ENCODE peak calls at places on chromosomes 4 and X, in eight cellular contexts. J, B, W, M, G, Y, H and C are unnamed samples.

GRCh38 chrX:31931225-31931624 is 859.4 kb upstream of the FTHL17 start:
- DNase-seq in J (no peak), B (no peak), W (no peak), M (no peak), G (no peak), Y (no peak), H (no peak), C (no peak)

GRCh38 chr4:108644237-108644636 is 6.2 kb upstream of the OSTC start:
- DNase-seq in J (no peak), B (no peak), W (no peak), M (no peak), G (no peak), Y (no peak), H (no peak), C (no peak)

GRCh38 chr4:187387709-187388108 is 607.9 kb upstream of the ZFP42 start:
- DNase-seq in J (no peak), B (no peak), W (no peak), M (no peak), G (no peak), Y (no peak), H (no peak), C (no peak)

GRCh38 chr4:78610546-78611214 is 59.1 kb downstream of the ANXA3 start:
- DNase-seq in J (no peak), B (no peak), W (no peak), M (no peak), G (no peak), Y (no peak), H (no peak), C (no peak)

GRCh38 chr4:95640337-95640736 is 91.6 kb upstream of the UNC5C start:
- DNase-seq in J (no peak), B (no peak), W (no peak), M (no peak), G (no peak), Y (no peak), H (no peak), C (no peak)

GRCh38 chrX:47177079-47177478 is 16.6 kb upstream of the UBA1 start:
- DNase-seq in J (no peak), B (no peak), W (no peak), M (no peak), G (peak; percentile 12), Y (peak; percentile 6), H (peak; percentile 22), C (peak; percentile 48)

GRCh38 chr4:40719008-40719623 is 30.6 kb upstream of the NSUN7 start:
- DNase-seq in J (no peak), B (no peak), W (no peak), M (no peak), G (peak; percentile 46), Y (no peak), H (peak; percentile 59), C (no peak)

GRCh38 chr4:77327151-77327550 is 170.1 kb downstream of the CCNG2 start:
- DNase-seq in J (no peak), B (no peak), W (no peak), M (no peak), G (no peak), Y (no peak), H (no peak), C (no peak)

GRCh38 chr4:118736867-118737266 is 51.7 kb downstream of the METTL14 start:
- DNase-seq in J (no peak), B (no peak), W (no peak), M (no peak), G (no peak), Y (no peak), H (no peak), C (no peak)

DNA sequence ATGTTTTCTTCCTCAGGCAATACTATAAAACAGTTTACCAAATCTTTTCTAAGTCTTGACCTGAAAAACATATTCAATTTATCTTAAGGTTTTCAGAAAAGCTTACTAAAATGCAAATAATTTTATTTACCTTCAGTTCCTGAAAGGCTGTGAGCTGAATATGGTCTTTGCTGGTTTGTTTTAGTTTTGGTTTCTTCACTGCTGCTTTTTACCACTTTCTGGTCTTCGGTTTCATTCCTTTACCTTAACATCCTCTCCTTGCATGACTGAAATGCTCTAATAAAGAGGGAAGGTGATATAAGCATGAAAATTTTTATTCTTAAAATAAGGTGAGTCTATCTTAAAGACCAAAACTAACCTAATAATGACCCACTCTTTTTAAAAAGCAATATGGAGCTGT is 97.1 kb upstream of the NRK start:
- DNase-seq in J (no peak), B (no peak), W (no peak), M (no peak), G (no peak), Y (no peak), H (no peak), C (no peak)
- H3K4me3 ChIP-seq in J (no peak overlapping the region), B (no peak overlapping the region), W (no peak overlapping the region), M (no peak overlapping the region), G (no peak overlapping the region), Y (no peak overlapping the region), H (no peak overlapping the region), C (no peak overlapping the region)

GRCh38 chr4:74408639-74409038 is 36.3 kb upstream of the AREG start:
- DNase-seq in J (no peak), B (no peak), W (no peak), M (no peak), G (no peak), Y (no peak), H (no peak), C (no peak)

GRCh38 chr4:74397748-74398426 is 32.9 kb downstream of the EREG start:
- DNase-seq in J (no peak), B (no peak), W (no peak), M (no peak), G (no peak), Y (no peak), H (no peak), C (no peak)

GRCh38 chr4:74407891-74408290 is 37.0 kb upstream of the AREG start:
- DNase-seq in J (no peak), B (no peak), W (no peak), M (no peak), G (no peak), Y (no peak), H (no peak), C (no peak)

GRCh38 chr4:74400395-74400794 is 35.5 kb downstream of the EREG start:
- DNase-seq in J (no peak), B (no peak), W (no peak), M (no peak), G (no peak), Y (no peak), H (no peak), C (no peak)

DNA sequence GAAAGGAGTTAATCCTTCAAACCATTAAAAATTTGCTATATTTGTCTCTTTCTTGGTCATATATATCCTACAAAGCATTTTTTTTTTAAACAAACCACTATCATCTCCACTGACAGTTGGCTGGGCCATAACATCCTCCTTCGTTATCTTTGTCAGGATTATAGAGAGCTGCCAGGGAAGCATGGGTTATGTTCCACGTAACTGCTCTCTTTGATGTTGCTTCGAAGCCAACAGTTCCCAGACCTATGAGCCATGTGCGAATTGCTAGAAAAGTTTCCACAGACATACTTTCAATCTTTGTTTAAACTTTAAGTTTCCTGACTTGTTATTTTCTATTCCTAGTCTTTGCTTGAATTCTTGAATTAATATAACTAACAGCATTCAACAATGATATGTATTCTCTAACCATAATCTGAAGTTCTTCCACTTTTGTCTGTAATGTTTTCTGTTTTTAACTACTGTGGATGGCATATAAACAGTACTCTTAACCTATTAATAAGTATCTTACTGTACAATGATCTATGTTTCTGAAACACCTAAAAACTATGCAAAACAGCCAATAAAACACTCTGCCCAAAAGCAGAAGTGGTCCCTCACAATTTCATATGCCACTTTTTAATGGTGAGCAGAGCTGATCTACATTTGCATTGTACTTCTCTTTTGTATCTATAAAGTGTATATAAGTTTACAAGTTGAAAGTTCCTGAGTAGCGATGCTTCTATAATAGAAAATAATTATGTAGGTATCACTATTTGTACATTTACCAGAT is 37.9 kb downstream of the EREG start:
- DNase-seq in J (no peak), B (no peak), W (no peak), M (no peak), G (no peak), Y (no peak), H (no peak), C (no peak)
- TF ChIP-seq POLR2A in J (no peak), B (no peak), W (no peak), M (no peak), G (no peak), Y (no peak), H (no peak), C (no peak)

DNA sequence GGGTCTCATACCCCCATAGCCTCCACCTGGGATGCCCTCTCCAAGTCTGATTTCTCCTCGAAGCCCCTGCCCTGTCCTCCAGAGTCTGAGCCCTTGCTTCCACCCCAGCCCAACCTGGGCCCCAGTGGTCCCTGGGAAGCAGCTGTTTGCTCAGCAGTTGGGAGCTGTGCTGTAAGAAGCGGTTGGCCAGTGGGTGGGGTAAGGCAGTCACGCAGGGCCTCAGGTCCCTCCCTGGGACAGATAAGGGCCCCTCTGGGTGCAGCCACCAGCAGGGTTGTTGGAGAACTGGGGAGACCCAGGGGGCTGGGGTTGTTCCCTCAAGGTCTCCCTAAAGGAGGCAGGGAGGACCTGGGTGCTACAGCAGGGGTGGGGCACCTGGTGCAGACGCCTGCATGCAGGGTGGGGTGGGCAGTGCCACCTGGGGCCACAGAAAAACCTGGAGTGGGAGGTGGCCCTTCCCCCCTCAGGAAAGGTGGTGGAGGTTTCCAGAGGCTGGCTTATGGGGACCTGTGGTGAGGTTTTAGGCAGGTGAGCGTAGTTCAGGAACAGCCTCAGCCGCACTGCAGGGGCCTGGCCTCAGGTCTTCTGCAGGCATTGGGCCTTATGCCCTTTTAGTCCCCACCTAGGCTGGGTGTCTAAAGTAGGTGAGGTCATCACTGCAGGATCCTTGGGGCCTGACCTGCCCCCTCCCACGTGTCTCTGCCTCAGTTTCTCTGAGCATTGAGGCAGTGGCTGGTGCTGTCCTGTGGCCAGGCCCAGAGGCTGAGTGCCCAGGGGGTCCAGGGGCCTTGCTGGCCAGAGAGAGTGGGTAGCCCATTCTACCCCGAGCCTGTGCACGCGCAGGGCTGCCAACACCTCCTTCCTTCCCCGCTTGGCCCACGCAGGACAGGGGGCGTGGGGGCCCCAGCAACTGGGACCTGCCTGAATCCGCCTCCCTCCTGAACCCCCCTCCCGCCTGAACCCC is 3.1 kb upstream of the SLC26A1 start:
- DNase-seq in J (no peak), B (peak; percentile 54), W (no peak), M (no peak), G (no peak), Y (no peak), H (no peak), C (no peak)
- H3K4me3 ChIP-seq in J (no peak overlapping the region), B (no peak overlapping the region), W (no peak overlapping the region), M (no peak overlapping the region), G (no peak overlapping the region), Y (no peak overlapping the region), H (no peak overlapping the region), C (no peak overlapping the region)

GRCh38 chr4:84579410-84579791 is 3.5 kb upstream of the CDS1 start:
- DNase-seq in J (no peak), B (no peak), W (peak; percentile 40), M (no peak), G (no peak), Y (no peak), H (no peak), C (no peak)

GRCh38 chr4:84582988-84583870 is at the start of gene CDS1:
- DNase-seq in J (no peak), B (peak; percentile 67), W (peak; percentile 22), M (no peak), G (peak; percentile 88), Y (peak; percentile 52), H (peak; percentile 82), C (peak; percentile 30)

GRCh38 chr4:84583871-84584373 is 995 bp downstream of the CDS1 start:
- DNase-seq in J (no peak), B (no peak), W (no peak), M (no peak), G (no peak), Y (no peak), H (no peak), C (no peak)

GRCh38 chr4:84585276-84585675 is 2.3 kb downstream of the CDS1 start:
- DNase-seq in J (no peak), B (no peak), W (no peak), M (no peak), G (no peak), Y (no peak), H (no peak), C (no peak)

GRCh38 chr4:84582302-84582987 is 482 bp upstream of the CDS1 start:
- DNase-seq in J (peak; percentile 59), B (peak; percentile 89), W (peak; percentile 96), M (peak; percentile 89), G (peak; percentile 95), Y (peak; percentile 97), H (peak; percentile 97), C (peak; percentile 89)
- TF ChIP-seq POLR2A in J (no peak), B (no peak), W (no peak), M (peak; percentile 51), G (peak; percentile 58), Y (peak; percentile 69), H (peak; percentile 60), C (no peak)